ENCODE peak calls at places on chromosome 13, in seven cellular contexts. M is neural crest cell; O is OCI-LY7; D is adrenal gland; P is cardiac fibroblast; E is activated naive CD8-positive, alpha-beta T cell treated with anti-CD3 and anti-CD28 coated beads, Interleukin-2, amount 50 U/mL, for 24 hours; Y is Calu3. C is an unnamed sample.

GRCh38 chr13:33205804-33206221 is 79.7 kb downstream of the STARD13 start:
- DNase-seq in M (no peak), O (no peak), D (peak; percentile 47), P (peak; percentile 39), E (no peak), Y (no peak), C (no peak)

GRCh38 chr13:106178816-106179215 is 356.6 kb downstream of the EFNB2 start:
- DNase-seq in M (no peak), O (no peak), D (no peak), P (peak; percentile 13), E (no peak), Y (no peak), C (no peak)

GRCh38 chr13:21800847-21801616 is 130.2 kb downstream of the FGF9 start:
- DNase-seq in M (no peak), O (no peak), D (no peak), P (no peak), E (no peak), Y (no peak), C (no peak)

GRCh38 chr13:34767778-34768177 is 174.3 kb upstream of the NBEA start:
- DNase-seq in M (no peak), O (no peak), D (no peak), P (no peak), E (no peak), Y (no peak), C (no peak)

GRCh38 chr13:100650321-100650720 is 24.3 kb downstream of the TMTC4 start:
- DNase-seq in M (no peak), O (no peak), D (no peak), P (no peak), E (no peak), Y (no peak), C (no peak)

GRCh38 chr13:35479691-35480090 is 3.2 kb upstream of the MAB21L1 start:
- DNase-seq in M (no peak), O (no peak), D (no peak), P (no peak), E (no peak), Y (no peak), C (no peak)

GRCh38 chr13:27574661-27575060 is 45.7 kb downstream of the LNX2 start:
- DNase-seq in M (no peak), O (no peak), D (no peak), P (no peak), E (no peak), Y (no peak), C (no peak)

GRCh38 chr13:64078480-64078936 is 2662.9 kb upstream of the PCDH20 start:
- DNase-seq in M (no peak), O (no peak), D (no peak), P (no peak), E (no peak), Y (no peak), C (no peak)

GRCh38 chr13:26425439-26426358 is 131.8 kb upstream of the WASF3 start:
- DNase-seq in M (no peak), O (no peak), D (no peak), P (no peak), E (no peak), Y (peak; percentile 2), C (no peak)

GRCh38 chr13:40971321-40971720 is 47.8 kb downstream of the ELF1 start:
- DNase-seq in M (no peak), O (no peak), D (no peak), P (no peak), E (no peak), Y (no peak), C (no peak)

GRCh38 chr13:29579094-29579493 is 16.4 kb downstream of the SLC7A1 start:
- DNase-seq in M (no peak), O (no peak), D (no peak), P (no peak), E (no peak), Y (no peak), C (no peak)

GRCh38 chr13:75365724-75366173 is 116.2 kb downstream of the TBC1D4 start:
- DNase-seq in M (no peak), O (peak; percentile 17), D (no peak), P (peak; percentile 46), E (no peak), Y (no peak), C (no peak)

GRCh38 chr13:113624235-113624587 is 33.8 kb downstream of the ATP4B start:
- DNase-seq in M (no peak), O (no peak), D (no peak), P (no peak), E (no peak), Y (no peak), C (no peak)

GRCh38 chr13:51999525-51999924 is 11.7 kb downstream of the ATP7B start:
- DNase-seq in M (no peak), O (no peak), D (no peak), P (peak; percentile 29), E (no peak), Y (no peak), C (peak; percentile 86)

GRCh38 chr13:68081051-68081450 is 850.9 kb upstream of the PCDH9 start:
- DNase-seq in M (no peak), O (no peak), D (no peak), P (no peak), E (no peak), Y (no peak), C (no peak)

GRCh38 chr13:93420887-93421286 is 194.3 kb downstream of the GPC6 start:
- DNase-seq in M (no peak), O (no peak), D (no peak), P (no peak), E (no peak), Y (no peak), C (no peak)

C was measured in cardiac septum.